ENCODE peak calls at places on chromosomes 7 and 10, in four cellular contexts. One of them, this sample, is unnamed.

GRCh38 chr7:92930404-92930803 is 94.0 kb upstream of the CDK6 start:
- DNase-seq in K562: no peak
- DNase-seq in HepG2: no peak
- DNase-seq in GM12878: no peak
- DNase-seq in this sample: no peak

GRCh38 chr10:29372920-29373319 is 84.0 kb downstream of the LYZL1 start:
- DNase-seq in K562: no peak
- DNase-seq in HepG2: no peak
- DNase-seq in GM12878: no peak
- DNase-seq in this sample: no peak

GRCh38 chr7:4700577-4701235 is 18.6 kb downstream of the FOXK1 start:
- DNase-seq in K562: no peak
- DNase-seq in HepG2: no peak
- DNase-seq in GM12878: no peak
- DNase-seq in this sample: no peak

GRCh38 chr10:14008648-14009072 is 322.1 kb downstream of the FRMD4A start:
- DNase-seq in K562: no peak
- DNase-seq in HepG2: no peak
- DNase-seq in GM12878: no peak
- DNase-seq in this sample: no peak

GRCh38 chr10:98272690-98273453 is 4.9 kb upstream of the LOXL4 start:
- DNase-seq in K562: no peak
- DNase-seq in HepG2: peak; percentile 66
- DNase-seq in GM12878: no peak
- DNase-seq in this sample: no peak

GRCh38 chr7:85184599-85185354 is 2.1 kb downstream of the SEMA3D start:
- DNase-seq in K562: no peak
- DNase-seq in HepG2: no peak
- DNase-seq in GM12878: no peak
- DNase-seq in this sample: peak; percentile 54

GRCh38 chr10:5650664-5651063 is 15.7 kb downstream of the ASB13 start:
- DNase-seq in K562: no peak
- DNase-seq in HepG2: no peak
- DNase-seq in GM12878: no peak
- DNase-seq in this sample: no peak

GRCh38 chr7:105760549-105761447 is 115.6 kb downstream of the ATXN7L1 start:
- DNase-seq in K562: no peak
- DNase-seq in HepG2: no peak
- DNase-seq in GM12878: no peak
- DNase-seq in this sample: no peak

GRCh38 chr7:127620406-127621233 is 2.7 kb upstream of the PAX4 start:
- DNase-seq in K562: peak; percentile 13
- DNase-seq in HepG2: no peak
- DNase-seq in GM12878: no peak
- DNase-seq in this sample: peak; percentile 73

GRCh38 chr10:46541017-46541661 is 15.3 kb downstream of the GPRIN2 start:
- DNase-seq in K562: peak; percentile 95
- DNase-seq in HepG2: no peak
- DNase-seq in GM12878: no peak
- DNase-seq in this sample: peak; percentile 97

GRCh38 chr7:36456548-36456947 is 66.9 kb downstream of the ANLN start:
- DNase-seq in K562: no peak
- DNase-seq in HepG2: no peak
- DNase-seq in GM12878: no peak
- DNase-seq in this sample: no peak
- TF ChIP-seq BRCA1 in K562: no peak
- TF ChIP-seq BRCA1 in HepG2: no peak
- TF ChIP-seq BRCA1 in GM12878: no peak
- TF ChIP-seq BRCA1 in this sample: no peak

GRCh38 chr7:27132214-27132613 is 1.7 kb upstream of the HOXA4 start:
- DNase-seq in K562: no peak
- DNase-seq in HepG2: no peak
- DNase-seq in GM12878: no peak
- DNase-seq in this sample: no peak

GRCh38 chr7:27129729-27130539 is 623 bp downstream of the HOXA4 start:
- DNase-seq in K562: no peak
- DNase-seq in HepG2: peak; percentile 35
- DNase-seq in GM12878: no peak
- DNase-seq in this sample: no peak

GRCh38 chr7:27128776-27129728 is 1.5 kb downstream of the HOXA4 start:
- DNase-seq in K562: no peak
- DNase-seq in HepG2: no peak
- DNase-seq in GM12878: no peak
- DNase-seq in this sample: no peak

GRCh38 chr7:27131390-27131819 is 848 bp upstream of the HOXA4 start:
- DNase-seq in K562: no peak
- DNase-seq in HepG2: no peak
- DNase-seq in GM12878: no peak
- DNase-seq in this sample: no peak

GRCh38 chr7:27130540-27131389 is at the start of gene HOXA4:
- DNase-seq in K562: no peak
- DNase-seq in HepG2: peak; percentile 77
- DNase-seq in GM12878: no peak
- DNase-seq in this sample: no peak
- TF ChIP-seq BRCA1 in K562: no peak
- TF ChIP-seq BRCA1 in HepG2: no peak
- TF ChIP-seq BRCA1 in GM12878: no peak
- TF ChIP-seq BRCA1 in this sample: no peak

DNA sequence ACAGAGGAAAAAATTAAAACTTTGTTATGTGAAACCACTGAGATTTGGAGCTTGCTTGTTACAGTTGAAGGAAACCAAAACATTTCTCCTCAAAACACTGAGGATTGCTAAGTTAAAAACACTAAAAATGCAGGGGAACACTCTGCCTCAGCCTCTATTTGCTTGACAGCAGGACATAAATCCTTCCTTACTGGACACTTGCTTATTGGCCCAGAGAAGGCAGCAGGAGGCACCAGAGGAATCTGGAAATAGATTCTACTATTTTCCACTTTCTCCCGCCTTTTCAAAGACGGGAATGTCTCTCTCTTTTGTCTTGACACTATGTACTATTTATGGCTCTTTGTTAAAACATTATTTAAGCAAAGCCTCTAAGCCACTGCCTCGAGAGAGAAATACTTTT is 67.9 kb downstream of the MTURN start:
- DNase-seq in K562: no peak
- DNase-seq in HepG2: no peak
- DNase-seq in GM12878: no peak
- DNase-seq in this sample: no peak
- TF ChIP-seq BRCA1 in K562: no peak
- TF ChIP-seq BRCA1 in HepG2: no peak
- TF ChIP-seq BRCA1 in GM12878: no peak
- TF ChIP-seq BRCA1 in this sample: no peak

DNA sequence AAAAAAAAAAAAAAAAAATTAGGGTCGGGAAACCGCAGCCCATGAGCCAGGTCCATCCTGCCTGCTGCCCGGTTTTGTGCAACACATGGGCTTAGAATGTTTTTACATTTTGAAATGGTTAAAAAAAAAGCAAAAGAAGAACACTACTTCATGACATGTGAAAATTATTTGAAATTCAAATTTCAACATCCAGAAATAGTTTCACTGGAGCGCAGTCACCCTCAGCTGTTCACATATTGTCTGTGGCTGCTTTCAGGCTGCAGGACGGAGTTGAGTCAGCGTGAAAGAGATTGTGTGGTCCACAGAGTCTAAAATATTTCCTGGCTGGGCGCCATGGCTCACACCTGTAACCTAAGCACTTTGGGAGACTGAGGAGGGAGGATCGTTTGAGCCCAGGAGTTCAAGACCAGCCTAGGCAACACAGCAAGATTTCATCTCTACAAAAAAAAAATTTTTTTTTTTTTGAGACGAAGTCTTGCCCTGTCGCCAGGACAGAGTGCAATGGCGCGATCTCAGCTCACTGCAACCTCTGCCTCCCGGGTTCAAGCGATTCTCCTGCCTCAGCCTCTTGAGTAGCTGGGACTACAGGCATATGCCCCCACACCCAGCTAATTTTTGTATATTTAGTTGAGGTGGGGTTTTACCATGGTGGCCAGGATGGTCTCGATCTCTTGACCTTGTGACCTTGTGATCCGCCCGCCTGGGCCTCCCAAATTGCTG is 63.9 kb upstream of the ECHDC3 start:
- DNase-seq in K562: no peak
- DNase-seq in HepG2: peak; percentile 30
- DNase-seq in GM12878: peak; percentile 98
- DNase-seq in this sample: no peak
- TF ChIP-seq BRCA1 in K562: no peak
- TF ChIP-seq BRCA1 in HepG2: no peak
- TF ChIP-seq BRCA1 in GM12878: no peak
- TF ChIP-seq BRCA1 in this sample: no peak

DNA sequence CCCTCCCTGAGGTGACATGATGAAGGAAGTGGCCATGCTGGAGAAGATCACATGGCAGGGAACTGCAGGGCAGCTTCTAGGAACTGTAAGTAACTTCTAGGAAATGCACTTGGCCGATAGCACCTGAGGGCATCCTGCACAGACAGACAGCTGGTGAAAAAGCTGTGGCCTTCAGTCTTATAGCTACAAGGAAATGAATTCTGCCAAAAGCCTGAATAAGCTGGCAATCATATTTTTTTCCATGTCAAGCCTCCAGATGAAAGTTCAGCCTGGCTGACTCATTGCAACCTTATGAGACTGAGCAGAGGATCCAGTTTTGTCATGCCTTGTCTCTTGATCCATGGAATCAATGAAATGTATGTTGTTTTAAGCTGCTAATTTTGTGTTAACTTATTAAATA is 91.1 kb upstream of the CACNA2D1 start:
- DNase-seq in K562: no peak
- DNase-seq in HepG2: no peak
- DNase-seq in GM12878: no peak
- DNase-seq in this sample: no peak
- TF ChIP-seq BRCA1 in K562: no peak
- TF ChIP-seq BRCA1 in HepG2: no peak
- TF ChIP-seq BRCA1 in GM12878: no peak
- TF ChIP-seq BRCA1 in this sample: no peak

GRCh38 chr10:79437111-79437814 is 8.2 kb downstream of the ZCCHC24 start:
- DNase-seq in K562: no peak
- DNase-seq in HepG2: no peak
- DNase-seq in GM12878: no peak
- DNase-seq in this sample: no peak
- TF ChIP-seq BRCA1 in K562: no peak
- TF ChIP-seq BRCA1 in HepG2: no peak
- TF ChIP-seq BRCA1 in GM12878: no peak
- TF ChIP-seq BRCA1 in this sample: no peak

GRCh38 chr7:32481921-32482320 is 8.3 kb downstream of the LSM5 start:
- DNase-seq in K562: no peak
- DNase-seq in HepG2: no peak
- DNase-seq in GM12878: no peak
- DNase-seq in this sample: no peak

GRCh38 chr7:32477649-32477980 is 12.6 kb downstream of the LSM5 start:
- DNase-seq in K562: no peak
- DNase-seq in HepG2: no peak
- DNase-seq in GM12878: no peak
- DNase-seq in this sample: no peak

GRCh38 chr7:32481176-32481575 is 9.0 kb downstream of the LSM5 start:
- DNase-seq in K562: no peak
- DNase-seq in HepG2: no peak
- DNase-seq in GM12878: no peak
- DNase-seq in this sample: no peak

GRCh38 chr7:32476816-32477648 is 13.1 kb downstream of the LSM5 start:
- DNase-seq in K562: peak; percentile 3
- DNase-seq in HepG2: no peak
- DNase-seq in GM12878: no peak
- DNase-seq in this sample: no peak

DNA sequence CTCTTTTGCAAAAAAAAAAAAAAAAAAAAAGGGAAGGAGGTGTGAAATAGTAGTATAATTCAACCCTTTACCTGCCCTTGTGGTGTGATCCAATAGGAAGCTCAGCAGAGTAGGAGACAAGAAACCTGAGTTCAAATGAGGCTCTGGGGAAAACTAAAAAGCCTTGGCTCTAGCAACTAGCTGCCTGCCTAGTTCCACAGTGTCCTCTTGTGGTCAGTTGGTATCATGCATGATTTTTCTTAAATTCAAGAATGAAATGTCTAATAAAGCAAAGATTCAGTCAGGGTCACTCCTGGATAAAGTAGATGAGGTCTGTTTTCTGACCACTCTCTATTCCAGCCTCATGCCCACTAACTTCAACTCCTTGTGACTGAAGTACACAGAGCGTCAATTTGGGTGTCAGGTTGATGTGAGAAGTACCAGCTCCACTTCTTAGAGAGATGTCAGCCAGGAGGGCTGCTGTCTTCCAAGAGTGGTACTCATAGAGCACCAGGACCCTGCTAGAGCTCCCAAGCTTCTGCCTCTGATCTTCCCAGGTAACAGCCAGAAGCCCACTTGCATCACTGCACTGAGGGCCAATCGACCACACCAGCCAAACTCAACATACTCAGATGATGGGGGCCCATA is 10.5 kb downstream of the LSM5 start:
- DNase-seq in K562: peak; percentile 58
- DNase-seq in HepG2: peak; percentile 54
- DNase-seq in GM12878: no peak
- DNase-seq in this sample: peak; percentile 55
- TF ChIP-seq BRCA1 in K562: no peak
- TF ChIP-seq BRCA1 in HepG2: no peak
- TF ChIP-seq BRCA1 in GM12878: no peak
- TF ChIP-seq BRCA1 in this sample: no peak

GRCh38 chr7:27917774-27918314 is 177.9 kb downstream of the TAX1BP1 start:
- DNase-seq in K562: no peak
- DNase-seq in HepG2: peak; percentile 19
- DNase-seq in GM12878: no peak
- DNase-seq in this sample: no peak
- TF ChIP-seq BRCA1 in K562: no peak
- TF ChIP-seq BRCA1 in HepG2: no peak
- TF ChIP-seq BRCA1 in GM12878: no peak
- TF ChIP-seq BRCA1 in this sample: no peak